ENCODE peak calls at places on chromosome 2, in four cellular contexts. O is HEK293T, C is WTC11, P is HepG2. G is an unnamed sample.

GRCh38 chr2:50344509-50345106 is 687.3 kb downstream of the NRXN1 start:
- DNase-seq in C (peak), O (peak), P (no peak), G (no peak)

GRCh38 chr2:127080226-127080940 is 26.6 kb downstream of the BIN1 start:
- DNase-seq in C (no peak), P (peak), O (no peak), G (peak)

GRCh38 chr2:26979761-26980160 is 9.3 kb downstream of the MAPRE3 start:
- DNase-seq in O (no peak), C (no peak), P (no peak), G (no peak)

GRCh38 chr2:171187177-171187576 is 26.5 kb upstream of the TLK1 start:
- DNase-seq in P (no peak), C (no peak), O (no peak), G (no peak)

GRCh38 chr2:17208511-17208910 is 309.7 kb downstream of the RAD51AP2 start:
- DNase-seq in P (peak), O (no peak), C (no peak), G (no peak)

GRCh38 chr2:101501443-101501842 is 26.5 kb upstream of the RFX8 start:
- DNase-seq in C (no peak), P (no peak), O (no peak), G (no peak)

GRCh38 chr2:155310589-155310988 is 612.1 kb downstream of the KCNJ3 start:
- DNase-seq in P (peak), C (no peak), O (peak), G (no peak)

GRCh38 chr2:197052371-197052770 is 125.9 kb upstream of the PGAP1 start:
- DNase-seq in P (no peak), C (no peak), O (no peak), G (no peak)

GRCh38 chr2:236661064-236661761 is 91.6 kb downstream of the ACKR3 start:
- DNase-seq in O (no peak), C (no peak), P (no peak), G (no peak)

GRCh38 chr2:45647986-45648520 is 3.4 kb upstream of the PRKCE start:
- DNase-seq in P (no peak), C (no peak), O (no peak), G (no peak)

GRCh38 chr2:96423866-96424265 is 81.3 kb downstream of the NEURL3 start:
- DNase-seq in C (no peak), O (no peak), P (no peak), G (no peak)

GRCh38 chr2:215637658-215638057 is 201.8 kb upstream of the FN1 start:
- DNase-seq in C (no peak), P (no peak), O (no peak), G (no peak)

GRCh38 chr2:159904565-159905281 is 106.7 kb upstream of the CD302 start:
- DNase-seq in O (no peak), C (peak), P (no peak), G (peak)

GRCh38 chr2:164430166-164430783 is 191.0 kb downstream of the GRB14 start:
- DNase-seq in P (peak), O (peak), C (peak), G (no peak)

GRCh38 chr2:181130686-181131085 is 150.3 kb downstream of the UBE2E3 start:
- DNase-seq in P (no peak), C (no peak), O (no peak), G (no peak)

GRCh38 chr2:172065086-172065485 is 20.2 kb upstream of the DLX1 start:
- DNase-seq in P (no peak), C (no peak), O (no peak), G (no peak)

GRCh38 chr2:17719562-17720371 is 33.8 kb downstream of the SMC6 start:
- DNase-seq in C (no peak), O (peak), P (no peak), G (peak)

GRCh38 chr2:198525196-198525595 is 720.8 kb downstream of the PLCL1 start:
- DNase-seq in C (no peak), P (no peak), O (no peak), G (no peak)

GRCh38 chr2:190576565-190576964 is 42.0 kb upstream of the NEMP2 start:
- DNase-seq in C (no peak), O (no peak), P (no peak), G (no peak)

GRCh38 chr2:191030521-191031154 is 16.7 kb upstream of the STAT1 start:
- DNase-seq in O (peak), P (peak), C (peak), G (peak)

GRCh38 chr2:215536476-215536875 is 100.6 kb upstream of the FN1 start:
- DNase-seq in O (no peak), P (no peak), C (no peak), G (no peak)

GRCh38 chr2:158189526-158189925 is 87.8 kb downstream of the UPP2 start:
- DNase-seq in C (no peak), P (peak), O (no peak), G (no peak)

GRCh38 chr2:174153757-174154680 is 94.3 kb downstream of the OLA1 start:
- DNase-seq in O (no peak), C (no peak), P (no peak), G (no peak)

GRCh38 chr2:589551-589950 is 87.7 kb downstream of the TMEM18 start:
- DNase-seq in P (no peak), C (no peak), O (no peak), G (no peak)

GRCh38 chr2:127157651-127158460 is 50.9 kb upstream of the BIN1 start:
- DNase-seq in P (peak), C (peak), O (peak), G (peak)

GRCh38 chr2:181399046-181399445 is 58.1 kb upstream of the ITGA4 start:
- DNase-seq in C (no peak), O (no peak), P (no peak), G (no peak)

GRCh38 chr2:101520246-101520645 is 45.3 kb upstream of the RFX8 start:
- DNase-seq in O (no peak), C (no peak), P (no peak), G (no peak)

GRCh38 chr2:18046558-18046957 is 168.1 kb downstream of the KCNS3 start:
- DNase-seq in P (no peak), C (no peak), O (no peak), G (no peak)

GRCh38 chr2:13009027-13009426 is 292.3 kb downstream of the TRIB2 start:
- DNase-seq in C (no peak), O (no peak), P (no peak), G (no peak)

GRCh38 chr2:109594246-109594900 is 19.4 kb downstream of the SEPTIN10 start:
- DNase-seq in O (no peak), P (no peak), C (no peak), G (no peak)

GRCh38 chr2:69012310-69013122 is 463 bp upstream of the ANTXR1 start:
- DNase-seq in O (no peak), P (peak), C (no peak), G (peak)

GRCh38 chr2:144703852-144704324 is 184.0 kb upstream of the ZEB2 start:
- DNase-seq in P (no peak), O (no peak), C (no peak), G (peak)

GRCh38 chr2:36456227-36456788 is 100.7 kb downstream of the CRIM1 start:
- DNase-seq in C (no peak), P (no peak), O (no peak), G (no peak)

GRCh38 chr2:222835142-222835822 is 25.6 kb upstream of the ACSL3 start:
- DNase-seq in O (no peak), P (no peak), C (no peak), G (no peak)

GRCh38 chr2:222840060-222840802 is 20.6 kb upstream of the ACSL3 start:
- DNase-seq in C (no peak), P (no peak), O (no peak), G (no peak)

GRCh38 chr2:222835823-222836151 is 25.0 kb upstream of the ACSL3 start:
- DNase-seq in C (no peak), O (no peak), P (no peak), G (no peak)

GRCh38 chr2:222833410-222833809 is 27.4 kb upstream of the ACSL3 start:
- DNase-seq in P (no peak), C (no peak), O (no peak), G (no peak)

GRCh38 chr2:222837643-222838056 is 23.2 kb upstream of the ACSL3 start:
- DNase-seq in O (no peak), C (no peak), P (peak), G (no peak)
- TF ChIP-seq ELF4 in O (no peak), C (no peak), P (no peak), G (no peak)

DNA sequence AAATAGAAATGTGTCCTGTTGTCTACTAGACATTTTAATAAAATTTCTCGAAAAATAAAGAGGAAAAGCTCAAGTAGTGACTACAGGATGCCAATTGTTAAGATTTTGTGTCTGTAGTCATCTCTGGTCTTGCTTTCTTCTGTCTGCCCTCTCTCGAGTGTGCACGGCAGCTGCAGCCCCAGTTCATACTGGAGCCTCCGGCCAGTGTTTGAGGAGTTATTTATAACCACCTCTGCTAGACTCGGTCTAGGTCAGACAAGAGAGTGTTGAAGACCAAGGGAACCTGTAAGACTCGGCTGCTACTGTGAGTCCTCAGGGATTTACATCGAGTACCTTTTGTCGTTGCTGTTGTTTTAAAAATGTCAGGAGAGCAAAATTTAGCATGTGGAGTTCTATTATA is 810.1 kb upstream of the POU3F3 start:
- DNase-seq in C (no peak), O (peak), P (no peak), G (no peak)
- TF ChIP-seq ELF4 in C (no peak), O (no peak), P (no peak), G (no peak)

DNA sequence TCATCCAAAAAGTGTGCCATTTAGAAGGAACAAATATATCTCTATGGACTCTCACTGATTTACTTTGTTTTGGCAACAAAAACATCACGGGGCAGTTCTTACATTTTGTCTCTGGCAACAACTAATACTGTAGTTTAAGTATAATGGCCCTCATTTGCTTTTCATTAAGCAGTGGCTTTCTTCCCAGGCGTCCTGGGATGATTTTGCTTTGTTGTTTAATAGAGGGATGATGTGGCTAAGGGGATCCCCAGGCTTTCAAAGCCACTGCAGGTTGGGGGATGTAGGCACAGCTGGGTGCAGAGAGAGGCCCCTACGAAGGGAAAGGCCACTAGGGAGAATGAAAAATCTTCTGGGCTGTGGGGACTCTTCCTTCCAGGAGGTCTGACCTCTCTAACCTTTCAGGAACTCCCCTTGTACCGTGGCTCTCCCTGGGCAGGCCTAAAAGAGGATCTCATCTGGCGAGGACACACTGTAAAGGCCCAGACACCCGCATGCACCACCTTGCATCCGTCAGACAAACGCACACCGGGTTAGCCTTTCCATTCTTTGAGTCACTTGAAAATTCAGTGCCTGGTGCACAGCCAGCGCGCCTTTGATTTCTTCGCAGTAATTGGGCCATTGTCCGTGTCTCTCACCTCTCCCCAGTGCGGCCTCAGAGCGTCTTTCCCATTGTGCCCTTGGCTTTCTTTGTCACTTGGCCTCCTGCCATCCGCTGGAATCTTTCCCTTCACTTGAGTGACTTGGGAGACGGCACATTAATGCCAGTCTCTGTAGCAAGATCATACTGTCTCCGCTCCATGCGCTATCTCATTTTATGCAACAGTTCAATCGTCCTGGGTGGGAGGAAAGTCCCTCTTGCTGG is 40.3 kb upstream of the AFF3 start:
- DNase-seq in C (peak), P (no peak), O (no peak), G (no peak)
- TF ChIP-seq ELF4 in C (no peak), P (no peak), O (no peak), G (no peak)

GRCh38 chr2:44242929-44243328 is 32.4 kb upstream of the SLC3A1 start:
- DNase-seq in C (no peak), P (no peak), O (no peak), G (no peak)
- TF ChIP-seq ELF4 in C (no peak), P (no peak), O (no peak), G (no peak)

GRCh38 chr2:136006658-136007057 is 21.2 kb upstream of the DARS1 start:
- DNase-seq in C (no peak), P (no peak), O (no peak), G (no peak)

GRCh38 chr2:136005462-136006205 is 20.2 kb upstream of the DARS1 start:
- DNase-seq in P (no peak), O (no peak), C (no peak), G (no peak)

GRCh38 chr2:136010126-136010525 is 24.7 kb upstream of the DARS1 start:
- DNase-seq in P (no peak), C (no peak), O (no peak), G (no peak)

GRCh38 chr2:136004920-136005319 is 19.5 kb upstream of the DARS1 start:
- DNase-seq in P (no peak), C (no peak), O (no peak), G (no peak)

GRCh38 chr2:136008205-136008865 is 22.9 kb upstream of the DARS1 start:
- DNase-seq in O (no peak), C (no peak), P (no peak), G (no peak)
- TF ChIP-seq ELF4 in O (no peak), C (no peak), P (no peak), G (no peak)

DNA sequence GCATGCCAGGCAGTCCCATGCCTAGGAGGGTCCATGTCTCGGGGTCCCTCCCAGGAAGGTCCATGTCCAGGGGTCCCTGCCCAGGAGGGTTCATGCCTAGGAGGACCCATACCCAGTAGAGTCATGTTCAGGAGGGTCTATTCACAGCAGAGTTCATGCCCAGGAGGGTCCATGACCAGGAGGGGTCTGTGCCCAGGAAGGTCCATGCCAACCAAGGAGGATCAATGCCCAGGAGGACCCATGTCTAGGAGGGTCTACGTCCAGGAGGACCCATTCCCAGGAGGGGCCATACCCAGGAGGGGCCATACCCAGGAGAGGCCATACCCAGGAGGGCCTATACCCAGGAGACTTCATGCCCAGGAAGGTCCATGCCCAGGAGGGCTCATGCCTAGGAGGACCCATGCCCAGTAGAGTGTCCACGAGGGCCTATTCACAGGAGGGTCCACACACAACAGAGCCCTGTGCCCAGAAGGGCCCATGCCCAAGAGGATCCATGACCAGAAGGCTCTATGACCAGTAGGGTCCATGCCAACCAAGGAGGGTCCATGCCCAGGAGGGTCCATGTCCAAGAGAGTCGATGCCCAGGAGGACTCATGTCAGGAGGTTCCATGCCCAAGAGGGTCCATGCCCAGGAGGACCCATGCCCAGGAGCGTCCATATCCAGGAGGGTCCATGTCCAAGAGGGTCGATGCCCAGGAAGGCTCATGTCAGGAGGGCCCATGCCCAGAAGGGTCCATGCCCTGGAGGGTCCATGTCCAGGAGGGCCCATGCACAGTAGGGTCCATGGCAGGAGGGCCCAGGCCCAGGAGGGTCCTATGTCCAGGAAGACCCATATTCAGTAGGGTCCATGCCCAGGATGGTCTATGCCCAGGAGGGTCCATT is 10.1 kb downstream of the GPR35 start:
- DNase-seq in C (no peak), P (no peak), O (no peak), G (no peak)
- TF ChIP-seq ELF4 in C (no peak), P (no peak), O (no peak), G (no peak)

GRCh38 chr2:47267389-47268086 is 112.4 kb upstream of the STPG4 start:
- DNase-seq in C (no peak), P (peak), O (no peak), G (no peak)

GRCh38 chr2:47270421-47270820 is 115.3 kb upstream of the STPG4 start:
- DNase-seq in P (no peak), C (no peak), O (no peak), G (no peak)

GRCh38 chr2:47271054-47272000 is 116.2 kb upstream of the STPG4 start:
- DNase-seq in C (no peak), O (no peak), P (no peak), G (no peak)

GRCh38 chr2:47266939-47267338 is 111.8 kb upstream of the STPG4 start:
- DNase-seq in C (no peak), P (no peak), O (no peak), G (no peak)

DNA sequence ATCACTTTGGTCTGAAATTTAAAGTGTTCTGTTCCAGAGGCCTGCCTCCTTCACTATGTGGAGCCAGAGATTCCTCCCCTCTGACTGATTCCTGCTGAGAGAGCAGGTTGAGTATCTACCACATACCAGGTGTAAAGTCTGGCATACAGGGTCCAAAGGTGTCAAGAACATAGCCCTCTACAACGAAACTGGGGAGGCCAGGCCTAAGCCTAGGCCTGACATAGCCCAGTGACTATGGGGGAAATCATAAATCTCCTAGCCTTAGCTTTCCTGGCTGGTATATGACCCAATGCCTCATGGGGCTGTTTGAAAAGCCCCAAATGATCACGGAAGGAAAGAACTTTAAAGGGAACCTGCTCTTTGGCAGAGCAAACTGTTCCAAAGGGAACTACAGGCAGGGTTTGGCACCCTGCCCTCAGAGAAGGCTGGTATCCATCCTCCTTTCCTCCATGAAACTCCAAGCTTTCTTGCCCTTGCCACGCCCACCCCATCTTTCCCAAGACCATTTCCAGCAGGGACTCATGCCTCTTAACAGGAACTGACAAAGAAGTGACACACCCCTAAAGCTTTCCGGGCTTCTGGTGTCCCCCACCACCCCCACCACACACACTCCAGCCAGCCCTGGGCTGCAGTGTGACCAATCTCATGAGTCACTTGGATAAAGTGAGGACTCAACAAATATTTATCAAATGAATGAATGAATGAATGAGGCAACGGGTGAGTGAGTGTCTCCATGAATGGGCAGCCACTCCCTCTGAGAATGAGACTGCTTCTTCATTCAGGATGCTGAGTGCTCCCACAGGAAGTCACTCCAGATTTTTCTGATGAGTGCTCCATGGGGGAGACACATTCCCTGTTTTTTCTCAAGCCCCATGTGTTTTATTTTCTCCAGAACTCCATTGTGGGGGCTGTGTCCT is 114.5 kb upstream of the STPG4 start:
- DNase-seq in C (no peak), O (no peak), P (peak), G (peak)
- TF ChIP-seq ELF4 in C (no peak), O (no peak), P (no peak), G (no peak)

DNA sequence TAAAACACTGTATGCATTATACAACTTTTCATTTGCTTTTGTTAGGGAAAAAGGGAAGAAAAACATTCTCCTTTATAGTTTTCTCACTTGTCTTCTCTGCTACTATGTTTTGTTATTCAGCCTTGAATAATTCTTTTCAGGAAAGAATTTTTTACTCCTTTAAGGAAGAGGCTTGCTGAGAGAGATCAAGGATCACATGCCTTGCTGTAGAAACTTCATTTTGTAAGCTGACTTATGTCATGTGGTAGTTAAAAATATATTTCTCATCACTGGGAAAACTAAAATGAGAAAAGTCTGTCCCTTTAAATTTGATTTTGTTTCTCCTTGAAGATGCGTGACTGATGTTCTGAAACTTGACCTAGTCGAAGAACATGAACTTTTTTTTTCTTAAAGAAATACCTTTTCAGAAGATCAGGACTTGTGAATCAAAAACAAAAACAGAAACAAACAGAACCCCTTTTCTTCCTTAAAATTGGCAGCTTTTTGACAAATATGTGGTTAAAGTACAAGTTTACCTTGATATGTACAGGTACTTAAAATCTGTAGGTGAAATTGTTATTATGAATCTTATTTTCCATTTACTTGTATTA is 145.1 kb downstream of the COMMD1 start:
- DNase-seq in O (no peak), C (no peak), P (no peak), G (no peak)
- TF ChIP-seq ELF4 in O (no peak), C (no peak), P (no peak), G (no peak)